ENCODE peak calls at places on chromosomes 16 and 17, in six cellular contexts. C is GM12878, H is A549, X is K562, E is endothelial cell of umbilical vein, S is HepG2. Z is an unnamed sample.

GRCh38 chr17:17400566-17401184 is 76.1 kb upstream of the MED9 start:
- DNase-seq in X (no peak), H (no peak), E (no peak), S (no peak), C (no peak), Z (no peak)

GRCh38 chr16:30651124-30652004 is 604 bp downstream of the PRR14 start:
- DNase-seq in C (no peak), X (peak), H (peak), E (peak), S (peak), Z (peak)

GRCh38 chr16:21208831-21209230 is 2.5 kb downstream of the ZP2 start:
- DNase-seq in X (no peak), C (no peak), H (no peak), E (no peak), S (no peak), Z (no peak)

GRCh38 chr16:67278773-67279295 is 498 bp upstream of the PLEKHG4 start:
- DNase-seq in S (no peak), X (peak), C (no peak), E (no peak), H (peak), Z (peak)

GRCh38 chr17:34711646-34712045 is 132.3 kb downstream of the TMEM132E start:
- DNase-seq in S (no peak), C (no peak), E (no peak), X (no peak), H (no peak), Z (no peak)

GRCh38 chr17:42675984-42676423 is 790 bp downstream of the PLEKHH3 start:
- DNase-seq in H (peak), S (no peak), C (no peak), E (peak), X (peak), Z (no peak)

GRCh38 chr16:27242868-27243590 is 25.5 kb downstream of the NSMCE1 start:
- DNase-seq in H (peak), E (peak), X (peak), S (peak), C (peak), Z (no peak)

GRCh38 chr17:38750312-38751121 is 2.0 kb upstream of the PSMB3 start:
- DNase-seq in X (peak), H (peak), E (peak), S (peak), C (no peak), Z (no peak)

GRCh38 chr17:37475713-37476420 is 13.8 kb upstream of the DUSP14 start:
- DNase-seq in H (no peak), C (no peak), X (no peak), E (peak), S (no peak), Z (peak)

GRCh38 chr16:24991349-24991748 is 23.8 kb downstream of the ARHGAP17 start:
- DNase-seq in H (no peak), C (no peak), S (peak), E (peak), X (no peak), Z (no peak)

GRCh38 chr16:27273330-27273669 is 4.7 kb upstream of the NSMCE1 start:
- DNase-seq in C (no peak), E (no peak), H (no peak), S (no peak), X (no peak), Z (no peak)

GRCh38 chr16:28140788-28141618 is 70.8 kb downstream of the XPO6 start:
- DNase-seq in C (peak), H (no peak), X (no peak), E (no peak), S (peak), Z (peak)

GRCh38 chr17:17445925-17446665 is 30.7 kb upstream of the MED9 start:
- DNase-seq in X (no peak), E (peak), S (peak), H (peak), C (no peak), Z (no peak)

GRCh38 chr17:70938311-70938710 is 769.0 kb downstream of the KCNJ2 start:
- DNase-seq in S (no peak), C (no peak), H (no peak), E (no peak), X (no peak), Z (no peak)

GRCh38 chr17:64091116-64091515 is 38.8 kb downstream of the ERN1 start:
- DNase-seq in X (no peak), S (no peak), E (no peak), C (peak), H (no peak), Z (peak)

GRCh38 chr17:74113326-74113725 is 90.2 kb upstream of the RPL38 start:
- DNase-seq in C (no peak), E (no peak), S (no peak), X (no peak), H (no peak), Z (no peak)

GRCh38 chr17:41065829-41066624 is at the start of gene KRTAP2-4:
- DNase-seq in C (no peak), H (peak), S (peak), E (no peak), X (peak), Z (peak)

GRCh38 chr16:57893559-57894389 is 77.2 kb downstream of the CNGB1 start:
- DNase-seq in E (peak), X (no peak), C (no peak), S (peak), H (peak), Z (peak)

GRCh38 chr16:85971877-85972638 is 73.1 kb downstream of the IRF8 start:
- DNase-seq in E (no peak), H (no peak), S (no peak), C (no peak), X (no peak), Z (no peak)

GRCh38 chr17:36459601-36460000 is 26.9 kb upstream of the ZNHIT3 start:
- DNase-seq in E (no peak), X (no peak), C (no peak), H (no peak), S (no peak), Z (no peak)

GRCh38 chr16:70453891-70454220 is 539 bp upstream of the FCSK start:
- DNase-seq in H (no peak), C (no peak), S (no peak), X (no peak), E (no peak), Z (no peak)

GRCh38 chr17:72719582-72720493 is 372.6 kb downstream of the SLC39A11 start:
- DNase-seq in H (no peak), X (no peak), E (no peak), S (no peak), C (no peak), Z (peak)

GRCh38 chr16:89155184-89155679 is 16.3 kb upstream of the CDH15 start:
- DNase-seq in C (no peak), S (no peak), E (peak), H (no peak), X (no peak), Z (no peak)

GRCh38 chr16:89157778-89158177 is 13.8 kb upstream of the CDH15 start:
- DNase-seq in H (no peak), C (no peak), S (no peak), E (no peak), X (no peak), Z (no peak)

GRCh38 chr16:89154390-89155183 is 17.0 kb upstream of the CDH15 start:
- DNase-seq in C (no peak), X (no peak), H (no peak), S (no peak), E (no peak), Z (no peak)

GRCh38 chr16:89156740-89157645 is 14.6 kb upstream of the CDH15 start:
- DNase-seq in S (no peak), C (no peak), X (no peak), E (no peak), H (no peak), Z (no peak)

GRCh38 chr16:89155851-89156739 is 15.5 kb upstream of the CDH15 start:
- DNase-seq in H (no peak), E (no peak), C (no peak), X (no peak), S (no peak), Z (no peak)
- TF ChIP-seq MYC in H (no peak), E (no peak), C (no peak), X (no peak), S (no peak), Z (peak)

GRCh38 chr17:1000597-1001490 is 3.9 kb downstream of the TIMM22 start:
- DNase-seq in X (no peak), C (no peak), E (peak), S (peak), H (no peak), Z (no peak)

GRCh38 chr17:1001640-1002411 is 4.9 kb downstream of the TIMM22 start:
- DNase-seq in E (no peak), H (no peak), X (no peak), C (no peak), S (no peak), Z (no peak)

GRCh38 chr17:1003633-1003971 is 6.7 kb downstream of the TIMM22 start:
- DNase-seq in X (no peak), S (no peak), H (no peak), E (no peak), C (no peak), Z (no peak)

GRCh38 chr17:1002771-1003555 is 6.0 kb downstream of the TIMM22 start:
- DNase-seq in S (no peak), E (peak), X (no peak), C (no peak), H (no peak), Z (no peak)

DNA sequence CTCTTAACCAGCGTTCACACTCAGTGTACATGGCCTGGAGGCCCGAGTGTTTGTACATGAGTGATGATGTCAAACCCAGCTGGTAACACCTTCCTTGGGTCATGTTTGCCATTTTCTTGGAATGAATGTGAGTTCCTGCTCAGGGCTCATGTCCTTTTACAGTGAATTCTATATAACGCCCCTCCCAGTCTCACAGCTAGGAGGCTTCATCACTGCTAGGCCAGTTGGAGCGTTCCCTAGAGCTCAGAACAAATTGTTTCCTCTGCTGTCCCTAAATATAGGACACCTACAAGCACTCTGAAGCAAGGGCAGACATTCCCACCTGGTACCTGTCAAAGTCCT is 5.5 kb downstream of the TIMM22 start:
- DNase-seq in E (no peak), H (no peak), X (no peak), C (no peak), S (no peak), Z (no peak)
- H3K4me3 ChIP-seq in E (no peak), H (no peak), X (no peak), C (no peak), S (no peak), Z (no peak)

DNA sequence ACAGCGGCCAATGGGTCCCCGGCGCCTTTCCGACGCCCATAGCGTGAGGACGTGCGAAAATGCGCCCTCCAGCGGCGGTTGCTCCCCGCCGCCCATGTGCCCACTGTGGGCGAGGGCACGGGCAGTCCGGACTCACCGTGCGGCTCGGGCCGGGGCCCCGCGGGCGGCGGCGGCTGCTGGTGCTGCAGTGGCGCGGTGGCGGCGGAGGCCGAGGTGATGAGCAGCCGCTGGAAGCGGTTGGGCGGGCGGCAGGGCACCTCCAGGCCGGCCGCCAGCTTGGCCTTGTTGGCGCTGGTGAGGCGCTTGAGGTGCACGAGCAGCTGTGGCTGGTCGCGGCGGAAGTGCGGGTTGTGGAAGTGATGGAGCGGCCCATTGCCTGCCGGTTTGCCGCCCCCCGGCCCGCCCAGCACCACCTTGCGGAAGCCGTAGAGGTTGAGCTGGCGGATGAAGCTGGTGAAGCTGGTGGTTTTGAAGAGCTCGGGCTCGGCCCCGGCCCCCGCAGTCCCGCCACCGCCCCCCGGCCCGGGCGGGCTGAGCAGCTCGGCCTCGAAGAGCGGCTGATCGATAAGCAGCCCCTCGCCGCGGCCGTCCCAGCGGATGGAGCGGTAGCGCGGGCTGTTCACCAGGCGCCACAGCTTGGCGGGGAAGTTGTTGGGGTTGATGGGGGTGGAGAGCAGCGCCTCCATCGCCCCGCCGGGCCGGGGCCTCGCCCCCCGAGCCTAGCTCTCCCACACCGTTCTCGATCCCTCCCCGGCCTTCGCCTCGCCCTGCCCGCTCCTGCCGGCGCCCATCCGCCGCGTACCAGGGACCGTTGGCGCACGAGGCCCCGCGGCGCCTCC is at the start of gene HSF5:
- DNase-seq in E (peak), S (no peak), H (no peak), C (no peak), X (no peak), Z (no peak)
- TF ChIP-seq MYC in E (no peak), S (no peak), H (no peak), C (no peak), X (no peak), Z (no peak)

DNA sequence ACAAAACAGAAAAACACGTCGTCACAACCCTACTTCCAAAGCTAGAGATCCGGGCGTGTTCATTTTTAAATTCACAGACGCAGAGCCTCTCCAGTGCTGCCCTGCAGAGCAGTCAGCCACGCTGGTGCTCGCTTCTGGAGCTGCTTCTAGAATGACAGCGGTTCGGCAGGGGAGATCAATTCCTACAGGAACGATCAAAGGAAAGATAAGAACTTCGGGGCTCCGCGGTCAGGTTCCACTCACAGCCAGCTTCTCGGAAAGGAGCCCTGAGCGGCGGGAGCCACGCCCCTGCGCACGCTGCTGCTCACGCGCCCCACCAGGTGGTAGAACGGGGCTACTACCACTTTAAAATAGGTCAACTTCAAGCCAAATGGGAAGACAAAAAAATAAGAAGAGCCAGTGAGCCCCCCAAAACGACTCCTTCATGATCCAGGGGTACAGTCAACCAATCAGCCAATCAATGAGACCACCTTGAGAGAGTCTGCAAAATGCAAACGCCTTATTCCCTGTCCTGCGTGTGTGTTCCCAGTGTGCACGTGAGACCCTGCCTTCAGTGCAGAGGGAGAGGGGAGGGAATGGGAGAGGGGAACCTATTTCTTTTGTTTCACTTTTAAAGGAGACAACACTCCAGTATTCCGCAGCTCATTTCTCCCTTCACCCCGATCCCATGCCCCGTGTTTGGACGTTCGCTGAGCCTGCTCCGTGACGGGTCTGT is 209.7 kb downstream of the RBFOX3 start:
- DNase-seq in H (peak), E (peak), S (peak), C (no peak), X (peak), Z (peak)
- H3K4me3 ChIP-seq in H (peak), E (no peak), S (no peak), C (no peak), X (no peak), Z (no peak)

GRCh38 chr16:1095450-1096163 is 437 bp downstream of the C1QTNF8 start:
- DNase-seq in H (no peak), X (no peak), S (no peak), E (no peak), C (no peak), Z (no peak)

GRCh38 chr16:1091992-1092552 is 4.0 kb downstream of the C1QTNF8 start:
- DNase-seq in C (no peak), E (no peak), X (no peak), H (no peak), S (no peak), Z (no peak)

GRCh38 chr16:1094601-1095449 is 1.2 kb downstream of the C1QTNF8 start:
- DNase-seq in H (no peak), S (no peak), X (no peak), E (no peak), C (no peak), Z (no peak)

GRCh38 chr16:1094124-1094479 is 1.9 kb downstream of the C1QTNF8 start:
- DNase-seq in C (no peak), X (no peak), S (no peak), H (peak), E (no peak), Z (no peak)

GRCh38 chr16:1093284-1094123 is 2.5 kb downstream of the C1QTNF8 start:
- DNase-seq in E (no peak), H (peak), C (no peak), S (peak), X (peak), Z (no peak)
- TF ChIP-seq MYC in E (no peak), H (no peak), C (no peak), S (no peak), X (no peak), Z (no peak)

GRCh38 chr17:50274945-50275221 is 617 bp downstream of the TMEM92 start:
- DNase-seq in X (no peak), H (no peak), E (no peak), S (no peak), C (no peak), Z (no peak)
- H3K4me3 ChIP-seq in X (no peak), H (peak), E (no peak), S (no peak), C (no peak), Z (no peak)